ENCODE peak calls at places on chromosomes 1 and 21, in five cellular contexts. One of them, this sample, is unnamed.

GRCh38 chr21:29499734-29500343 is 201.1 kb downstream of the BACH1 start:
- DNase-seq in A549: peak
- DNase-seq in endothelial cell of umbilical vein: peak
- DNase-seq in AG10803: peak
- DNase-seq in SJCRH30: peak
- DNase-seq in this sample: peak

GRCh38 chr1:9289090-9289534 is 3.6 kb upstream of the SPSB1 start:
- DNase-seq in A549: peak
- DNase-seq in endothelial cell of umbilical vein: peak
- DNase-seq in AG10803: peak
- DNase-seq in SJCRH30: peak
- DNase-seq in this sample: peak

GRCh38 chr1:65509912-65510680 is 89.6 kb downstream of the LEPR start:
- DNase-seq in A549: no peak
- DNase-seq in endothelial cell of umbilical vein: peak
- DNase-seq in AG10803: peak
- DNase-seq in SJCRH30: no peak
- DNase-seq in this sample: peak

GRCh38 chr1:8465692-8466091 is 147.8 kb downstream of the SLC45A1 start:
- DNase-seq in A549: no peak
- DNase-seq in endothelial cell of umbilical vein: no peak
- DNase-seq in AG10803: no peak
- DNase-seq in SJCRH30: no peak
- DNase-seq in this sample: no peak

GRCh38 chr1:211653329-211653728 is 22.1 kb downstream of the NEK2 start:
- DNase-seq in A549: peak
- DNase-seq in endothelial cell of umbilical vein: no peak
- DNase-seq in AG10803: peak
- DNase-seq in SJCRH30: no peak
- DNase-seq in this sample: no peak

GRCh38 chr1:55689800-55690199 is 474.6 kb upstream of the USP24 start:
- DNase-seq in A549: no peak
- DNase-seq in endothelial cell of umbilical vein: no peak
- DNase-seq in AG10803: no peak
- DNase-seq in SJCRH30: no peak
- DNase-seq in this sample: no peak

GRCh38 chr1:29805122-29805895 is 569.0 kb downstream of the PTPRU start:
- DNase-seq in A549: no peak
- DNase-seq in endothelial cell of umbilical vein: no peak
- DNase-seq in AG10803: no peak
- DNase-seq in SJCRH30: no peak
- DNase-seq in this sample: no peak

GRCh38 chr1:161725888-161726630 is 4.7 kb downstream of the FCRLB start:
- DNase-seq in A549: peak
- DNase-seq in endothelial cell of umbilical vein: peak
- DNase-seq in AG10803: peak
- DNase-seq in SJCRH30: peak
- DNase-seq in this sample: peak

GRCh38 chr1:18956189-18957135 is at the start of gene IFFO2:
- DNase-seq in A549: peak
- DNase-seq in endothelial cell of umbilical vein: peak
- DNase-seq in AG10803: peak
- DNase-seq in SJCRH30: peak
- DNase-seq in this sample: peak

GRCh38 chr1:18957136-18957521 is 653 bp upstream of the IFFO2 start:
- DNase-seq in A549: no peak
- DNase-seq in endothelial cell of umbilical vein: no peak
- DNase-seq in AG10803: no peak
- DNase-seq in SJCRH30: no peak
- DNase-seq in this sample: no peak

GRCh38 chr1:18959591-18959990 is 3.1 kb upstream of the IFFO2 start:
- DNase-seq in A549: no peak
- DNase-seq in endothelial cell of umbilical vein: no peak
- DNase-seq in AG10803: no peak
- DNase-seq in SJCRH30: no peak
- DNase-seq in this sample: no peak

GRCh38 chr1:18955442-18956188 is 861 bp downstream of the IFFO2 start:
- DNase-seq in A549: no peak
- DNase-seq in endothelial cell of umbilical vein: peak
- DNase-seq in AG10803: no peak
- DNase-seq in SJCRH30: peak
- DNase-seq in this sample: no peak

DNA sequence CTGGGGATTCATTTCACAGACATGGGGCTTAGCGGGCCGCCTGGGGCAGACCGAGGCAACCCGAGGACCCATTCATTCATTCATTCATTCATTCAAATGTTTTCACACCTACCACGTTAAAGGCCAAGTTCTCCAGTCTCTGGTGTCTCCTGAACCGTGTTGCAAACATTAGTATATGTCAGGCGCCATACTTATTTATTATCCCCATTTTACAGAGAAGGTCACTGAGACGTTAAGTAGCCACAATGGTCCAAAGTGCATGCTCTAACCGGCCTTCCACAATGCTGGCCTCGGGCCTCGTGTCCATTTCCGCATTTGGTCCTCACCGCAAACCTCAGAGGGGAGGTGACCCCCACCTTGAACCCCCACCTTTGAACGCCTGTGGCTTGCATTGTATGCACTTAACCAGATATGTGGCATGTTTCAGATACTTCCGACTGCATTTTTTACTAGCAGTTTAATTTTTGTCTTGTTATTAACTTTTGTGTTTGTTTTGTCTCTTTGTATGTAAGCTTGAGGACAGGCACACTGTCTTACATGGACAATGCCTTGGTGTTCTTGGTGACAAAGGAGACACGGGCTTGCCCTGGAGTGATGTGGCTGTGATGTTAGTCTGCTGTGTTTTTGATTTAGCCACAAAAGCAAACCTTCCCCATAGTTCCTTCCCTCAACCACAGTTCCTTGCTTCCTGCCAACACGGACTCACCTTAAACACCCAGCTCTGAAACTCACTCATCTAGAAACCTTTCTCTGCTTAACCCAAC is 1.2 kb upstream of the IFFO2 start:
- DNase-seq in A549: no peak
- DNase-seq in endothelial cell of umbilical vein: no peak
- DNase-seq in AG10803: no peak
- DNase-seq in SJCRH30: no peak
- DNase-seq in this sample: no peak
- H3K4me3 ChIP-seq in A549: no peak
- H3K4me3 ChIP-seq in endothelial cell of umbilical vein: no peak
- H3K4me3 ChIP-seq in AG10803: peak
- H3K4me3 ChIP-seq in SJCRH30: peak
- H3K4me3 ChIP-seq in this sample: no peak

DNA sequence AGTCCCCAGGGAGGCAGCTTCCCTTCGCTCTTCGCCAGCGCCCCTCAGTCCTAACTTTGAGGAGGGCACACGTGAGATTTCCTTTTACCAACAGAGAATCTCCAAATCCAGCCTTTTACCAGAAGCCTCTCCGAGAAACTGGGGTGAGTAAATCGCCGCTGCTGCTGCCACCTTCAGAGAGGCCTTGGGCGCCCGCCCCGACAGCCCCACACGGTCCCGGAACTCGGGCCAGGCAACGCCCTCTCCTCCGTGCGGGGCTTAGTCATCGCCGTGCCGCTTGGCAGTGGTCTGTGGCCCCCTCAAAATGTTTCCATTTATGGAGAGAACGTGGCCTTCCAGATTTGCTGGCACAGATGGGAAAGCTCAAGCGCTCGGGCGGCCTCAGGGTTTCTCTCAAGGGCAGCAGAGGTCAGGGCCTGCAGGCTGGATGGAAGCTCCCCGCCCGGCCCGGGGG is 41.4 kb upstream of the COL6A2 start:
- DNase-seq in A549: no peak
- DNase-seq in endothelial cell of umbilical vein: no peak
- DNase-seq in AG10803: peak
- DNase-seq in SJCRH30: no peak
- DNase-seq in this sample: peak
- H3K4me3 ChIP-seq in A549: no peak
- H3K4me3 ChIP-seq in endothelial cell of umbilical vein: no peak
- H3K4me3 ChIP-seq in AG10803: no peak
- H3K4me3 ChIP-seq in SJCRH30: no peak
- H3K4me3 ChIP-seq in this sample: no peak

GRCh38 chr1:16920951-16921350 is 780 bp upstream of the CROCC start:
- DNase-seq in A549: no peak
- DNase-seq in endothelial cell of umbilical vein: no peak
- DNase-seq in AG10803: no peak
- DNase-seq in SJCRH30: no peak
- DNase-seq in this sample: no peak
- H3K4me3 ChIP-seq in A549: no peak
- H3K4me3 ChIP-seq in endothelial cell of umbilical vein: no peak
- H3K4me3 ChIP-seq in AG10803: no peak
- H3K4me3 ChIP-seq in SJCRH30: no peak
- H3K4me3 ChIP-seq in this sample: no peak

GRCh38 chr1:168221275-168221674 is 4.5 kb upstream of the SFT2D2 start:
- DNase-seq in A549: no peak
- DNase-seq in endothelial cell of umbilical vein: no peak
- DNase-seq in AG10803: no peak
- DNase-seq in SJCRH30: no peak
- DNase-seq in this sample: no peak

GRCh38 chr1:168217664-168218063 is 8.1 kb upstream of the SFT2D2 start:
- DNase-seq in A549: no peak
- DNase-seq in endothelial cell of umbilical vein: no peak
- DNase-seq in AG10803: no peak
- DNase-seq in SJCRH30: no peak
- DNase-seq in this sample: no peak

GRCh38 chr1:168216171-168216570 is 9.6 kb upstream of the SFT2D2 start:
- DNase-seq in A549: no peak
- DNase-seq in endothelial cell of umbilical vein: no peak
- DNase-seq in AG10803: peak
- DNase-seq in SJCRH30: no peak
- DNase-seq in this sample: no peak

GRCh38 chr1:168220470-168220871 is 5.3 kb upstream of the SFT2D2 start:
- DNase-seq in A549: no peak
- DNase-seq in endothelial cell of umbilical vein: no peak
- DNase-seq in AG10803: no peak
- DNase-seq in SJCRH30: no peak
- DNase-seq in this sample: no peak

DNA sequence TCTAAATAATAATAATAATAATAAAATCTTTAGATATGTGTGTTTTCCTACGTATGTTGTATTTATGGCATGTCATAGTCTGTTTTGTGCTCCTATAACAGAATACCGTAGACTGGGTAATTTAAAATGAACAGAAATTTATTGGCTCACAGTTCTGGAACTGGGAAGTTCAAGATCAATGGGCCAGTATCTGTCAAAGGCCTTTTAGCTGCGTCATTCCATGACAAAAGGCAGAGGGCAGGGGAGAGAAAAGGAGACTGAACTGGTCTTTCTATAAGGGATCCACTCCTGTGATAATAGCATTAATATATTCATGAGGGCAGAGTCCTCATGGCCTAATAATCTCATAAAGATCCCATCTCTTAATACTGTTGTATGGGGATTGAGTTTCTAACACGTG is 7.2 kb upstream of the SFT2D2 start:
- DNase-seq in A549: no peak
- DNase-seq in endothelial cell of umbilical vein: no peak
- DNase-seq in AG10803: no peak
- DNase-seq in SJCRH30: no peak
- DNase-seq in this sample: no peak
- H3K4me3 ChIP-seq in A549: no peak
- H3K4me3 ChIP-seq in endothelial cell of umbilical vein: no peak
- H3K4me3 ChIP-seq in AG10803: no peak
- H3K4me3 ChIP-seq in SJCRH30: no peak
- H3K4me3 ChIP-seq in this sample: no peak

DNA sequence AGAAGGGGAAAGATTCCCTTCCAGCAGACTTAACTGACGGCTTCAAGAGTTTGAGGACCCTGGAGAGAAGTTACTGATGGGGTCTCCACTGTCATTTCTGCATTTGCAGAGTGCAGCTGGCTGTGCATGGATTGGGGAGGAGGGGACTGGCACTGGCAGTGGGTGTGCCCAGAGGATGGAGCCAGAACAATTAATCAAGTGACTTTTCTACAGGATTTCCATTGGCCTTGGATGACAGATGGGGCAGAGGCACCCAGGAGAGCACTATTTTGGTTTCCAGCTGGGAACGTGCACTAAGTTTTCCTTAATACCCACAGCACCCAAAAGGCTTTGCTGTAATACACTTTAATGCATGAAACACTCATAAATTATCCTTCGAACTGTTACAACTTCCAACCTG is 1.3 kb downstream of the NGF start:
- DNase-seq in A549: no peak
- DNase-seq in endothelial cell of umbilical vein: no peak
- DNase-seq in AG10803: no peak
- DNase-seq in SJCRH30: no peak
- DNase-seq in this sample: no peak
- H3K4me3 ChIP-seq in A549: peak
- H3K4me3 ChIP-seq in endothelial cell of umbilical vein: no peak
- H3K4me3 ChIP-seq in AG10803: peak
- H3K4me3 ChIP-seq in SJCRH30: no peak
- H3K4me3 ChIP-seq in this sample: no peak

GRCh38 chr21:45976666-45977335 is 4.8 kb upstream of the COL6A1 start:
- DNase-seq in A549: no peak
- DNase-seq in endothelial cell of umbilical vein: no peak
- DNase-seq in AG10803: no peak
- DNase-seq in SJCRH30: peak
- DNase-seq in this sample: no peak

GRCh38 chr21:45972716-45973474 is 8.7 kb upstream of the COL6A1 start:
- DNase-seq in A549: no peak
- DNase-seq in endothelial cell of umbilical vein: peak
- DNase-seq in AG10803: peak
- DNase-seq in SJCRH30: peak
- DNase-seq in this sample: peak

GRCh38 chr21:45973475-45974072 is 8.0 kb upstream of the COL6A1 start:
- DNase-seq in A549: peak
- DNase-seq in endothelial cell of umbilical vein: peak
- DNase-seq in AG10803: peak
- DNase-seq in SJCRH30: peak
- DNase-seq in this sample: peak

GRCh38 chr21:45974073-45975016 is 7.2 kb upstream of the COL6A1 start:
- DNase-seq in A549: no peak
- DNase-seq in endothelial cell of umbilical vein: peak
- DNase-seq in AG10803: peak
- DNase-seq in SJCRH30: peak
- DNase-seq in this sample: peak

DNA sequence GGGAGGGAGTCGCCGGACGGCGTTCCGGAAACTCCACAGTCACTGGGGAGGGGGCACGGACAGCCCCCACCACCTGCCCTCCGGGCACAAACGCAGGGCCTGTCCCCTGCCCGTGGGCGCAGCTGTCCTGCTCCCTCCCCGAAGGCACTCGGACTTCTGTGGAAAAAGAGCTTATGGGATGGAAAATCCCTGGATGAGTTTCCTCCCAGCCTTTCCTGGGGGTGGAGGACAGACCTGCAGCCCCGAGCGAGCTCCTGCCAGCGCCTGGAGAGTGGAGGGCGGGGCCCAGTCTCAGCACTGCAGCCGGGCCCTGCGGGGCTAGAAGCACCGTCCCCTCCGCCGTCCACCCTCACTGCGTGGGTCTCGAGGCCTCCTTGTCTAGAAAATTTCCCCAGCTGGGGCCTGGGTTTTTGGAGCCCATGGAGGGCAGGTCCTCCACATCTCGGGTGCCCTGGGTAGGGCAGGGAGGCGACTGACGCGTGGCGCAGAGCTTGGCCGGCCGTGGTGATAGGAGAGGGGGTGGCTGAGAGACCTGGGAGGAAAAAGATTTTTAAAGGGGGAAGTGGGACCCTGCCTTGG is 6.5 kb upstream of the COL6A1 start:
- DNase-seq in A549: no peak
- DNase-seq in endothelial cell of umbilical vein: no peak
- DNase-seq in AG10803: no peak
- DNase-seq in SJCRH30: peak
- DNase-seq in this sample: peak
- H3K4me3 ChIP-seq in A549: no peak
- H3K4me3 ChIP-seq in endothelial cell of umbilical vein: no peak
- H3K4me3 ChIP-seq in AG10803: peak
- H3K4me3 ChIP-seq in SJCRH30: peak
- H3K4me3 ChIP-seq in this sample: no peak

This sample was measured in astrocyte of the spinal cord.